ENCODE peak calls at places on chromosomes 6 and 20, in eight cellular contexts. C is NCI-H460; D is occipital lobe; B is ascending aorta; T is activated naive CD4-positive, alpha-beta T cell; I is activated CD4-positive, CD25-positive, alpha-beta regulatory T cell; F is T-helper 2 cell; H is SHP77. Z is an unnamed sample.

GRCh38 chr6:67694127-67694526 is 941.0 kb upstream of the ADGRB3 start:
- DNase-seq in I (no peak), F (no peak), H (no peak), D (no peak), B (no peak), C (no peak), T (no peak), Z (no peak)

GRCh38 chr20:8860011-8860495 is 208.8 kb upstream of the PLCB4 start:
- DNase-seq in D (no peak), C (no peak), H (no peak), F (no peak), I (no peak), B (no peak), T (no peak), Z (no peak)

GRCh38 chr20:39968495-39968894 is 720.5 kb downstream of the MAFB start:
- DNase-seq in D (no peak), C (no peak), H (no peak), T (no peak), I (no peak), F (no peak), B (no peak), Z (no peak)

GRCh38 chr6:13407709-13408695 is 79.4 kb downstream of the GFOD1 start:
- DNase-seq in H (no peak), T (no peak), F (no peak), I (no peak), D (no peak), C (peak), B (no peak), Z (no peak)

GRCh38 chr6:100468013-100468622 is 3.4 kb upstream of the SIM1 start:
- DNase-seq in F (no peak), T (no peak), B (no peak), D (no peak), I (no peak), C (no peak), H (no peak), Z (no peak)

GRCh38 chr6:1126036-1126435 is 185.9 kb upstream of the FOXQ1 start:
- DNase-seq in T (no peak), H (no peak), B (no peak), F (no peak), D (no peak), I (no peak), C (no peak), Z (no peak)

GRCh38 chr20:54025166-54025835 is 45.1 kb downstream of the BCAS1 start:
- DNase-seq in F (no peak), D (no peak), H (no peak), C (no peak), B (no peak), I (no peak), T (no peak), Z (no peak)

GRCh38 chr6:161139766-161140553 is 133.9 kb downstream of the AGPAT4 start:
- DNase-seq in T (no peak), F (no peak), C (no peak), B (no peak), I (no peak), H (peak), D (no peak), Z (no peak)

GRCh38 chr6:144661101-144661806 is 376.1 kb downstream of the UTRN start:
- DNase-seq in D (no peak), F (no peak), I (no peak), T (no peak), B (no peak), C (no peak), H (no peak), Z (no peak)

GRCh38 chr6:21022343-21023107 is 488.3 kb downstream of the CDKAL1 start:
- DNase-seq in I (no peak), B (no peak), H (peak), F (no peak), C (no peak), D (no peak), T (no peak), Z (no peak)

GRCh38 chr6:113551168-113551567 is 306.0 kb upstream of the MARCKS start:
- DNase-seq in B (no peak), D (no peak), F (no peak), H (no peak), C (no peak), I (no peak), T (no peak), Z (no peak)

GRCh38 chr6:168136001-168136400 is 57.0 kb upstream of the FRMD1 start:
- DNase-seq in I (no peak), T (no peak), H (no peak), C (no peak), F (no peak), B (no peak), D (no peak), Z (no peak)

GRCh38 chr6:87912102-87912501 is 135.5 kb upstream of the SPACA1 start:
- DNase-seq in C (no peak), T (no peak), I (no peak), F (no peak), H (no peak), D (no peak), B (no peak), Z (no peak)

GRCh38 chr6:39209360-39209811 is 19.9 kb downstream of the KCNK5 start:
- DNase-seq in I (no peak), H (no peak), T (no peak), F (no peak), B (no peak), C (no peak), D (no peak), Z (no peak)

GRCh38 chr6:7891098-7891872 is 19.3 kb downstream of the TXNDC5 start:
- DNase-seq in B (no peak), T (no peak), C (no peak), H (no peak), I (no peak), F (no peak), D (no peak), Z (no peak)

GRCh38 chr20:49560646-49561045 is 7.3 kb downstream of the PTGIS start:
- DNase-seq in F (no peak), B (no peak), C (no peak), H (no peak), T (no peak), D (no peak), I (no peak), Z (no peak)

GRCh38 chr6:16331328-16332174 is 93.2 kb downstream of the GMPR start:
- DNase-seq in H (peak), T (peak), D (peak), C (peak), I (peak), B (peak), F (peak), Z (peak)

GRCh38 chr20:56200456-56200855 is 48.1 kb upstream of the MC3R start:
- DNase-seq in B (no peak), D (no peak), H (no peak), F (no peak), T (no peak), C (no peak), I (no peak), Z (no peak)

GRCh38 chr6:27176096-27176495 is 71.4 kb upstream of the PRSS16 start:
- DNase-seq in I (no peak), H (no peak), C (no peak), F (peak), B (no peak), D (no peak), T (no peak), Z (no peak)

GRCh38 chr20:43961116-43961515 is 46.5 kb downstream of the TOX2 start:
- DNase-seq in C (no peak), T (no peak), D (no peak), I (no peak), B (no peak), F (no peak), H (no peak), Z (no peak)

GRCh38 chr6:148723484-148723883 is 23.3 kb upstream of the UST start:
- DNase-seq in I (no peak), D (no peak), T (no peak), F (no peak), B (no peak), C (no peak), H (no peak), Z (no peak)

GRCh38 chr6:129852257-129852858 is 8.8 kb downstream of the TMEM244 start:
- DNase-seq in C (no peak), T (no peak), D (no peak), F (peak), B (no peak), H (no peak), I (no peak), Z (no peak)

GRCh38 chr6:3701631-3702030 is 49.9 kb downstream of the PXDC1 start:
- DNase-seq in D (no peak), I (no peak), C (no peak), B (no peak), F (no peak), T (no peak), H (no peak), Z (no peak)

GRCh38 chr20:53077373-53078205 is 105.4 kb downstream of the TSHZ2 start:
- DNase-seq in H (no peak), F (peak), C (no peak), B (no peak), D (no peak), T (no peak), I (no peak), Z (no peak)

GRCh38 chr6:150463852-150464251 is 95.0 kb downstream of the IYD start:
- DNase-seq in B (no peak), I (no peak), F (no peak), C (no peak), D (no peak), T (no peak), H (no peak), Z (no peak)

GRCh38 chr6:108621117-108621516 is 60.4 kb downstream of the FOXO3 start:
- DNase-seq in B (peak), C (no peak), I (no peak), F (no peak), T (no peak), H (no peak), D (peak), Z (peak)

GRCh38 chr6:170132561-170132991 is 158.3 kb downstream of the DLL1 start:
- DNase-seq in H (no peak), D (no peak), T (no peak), I (no peak), B (no peak), F (no peak), C (no peak), Z (no peak)

GRCh38 chr20:62496525-62497218 is 20.9 kb upstream of the GATA5 start:
- DNase-seq in I (no peak), D (no peak), B (no peak), T (no peak), C (no peak), H (peak), F (peak), Z (no peak)

GRCh38 chr20:20231528-20232298 is 136.2 kb upstream of the INSM1 start:
- DNase-seq in B (no peak), H (peak), T (no peak), C (no peak), I (no peak), F (no peak), D (no peak), Z (no peak)

GRCh38 chr20:3590164-3590563 is 73.0 kb downstream of the GFRA4 start:
- DNase-seq in T (no peak), D (no peak), F (no peak), C (no peak), H (peak), B (no peak), I (no peak), Z (no peak)

GRCh38 chr6:44300424-44300823 is 12.7 kb downstream of the AARS2 start:
- DNase-seq in T (no peak), H (no peak), B (no peak), I (no peak), F (no peak), D (no peak), C (no peak), Z (no peak)

GRCh38 chr20:35575958-35576357 is 34.1 kb downstream of the ERGIC3 start:
- DNase-seq in F (no peak), I (no peak), D (no peak), T (no peak), B (no peak), C (no peak), H (no peak), Z (no peak)

GRCh38 chr6:18600236-18600635 is 213.1 kb downstream of the RNF144B start:
- DNase-seq in C (no peak), F (no peak), I (no peak), H (no peak), D (no peak), T (no peak), B (no peak), Z (no peak)

Z was measured in NK-92 treated with Interleukin-12 subunit alpha and Interleukin-12 subunit beta, amount 100 ng/mL, for 24 hours.